ENCODE peak calls at places on chromosome X, in six cellular contexts. One of them, this sample, is unnamed.

GRCh38 chrX:54931107-54931506 is 10.5 kb downstream of the TRO start:
- DNase-seq in tibial artery: no peak
- DNase-seq in skeletal muscle cell: no peak
- DNase-seq in NCI-H446 treated with DMSO at 0.1 percent for 48 hours: no peak
- DNase-seq in neural crest cell: no peak
- DNase-seq in stimulated activated CD4-positive, alpha-beta T cell treated with anti-CD3 and anti-CD28 coated beads, Interleukin-15, amount 100 ng/mL, for 1 hour: no peak
- DNase-seq in this sample: no peak

GRCh38 chrX:20263474-20263873 is 3.2 kb downstream of the RPS6KA3 start:
- DNase-seq in tibial artery: no peak
- DNase-seq in skeletal muscle cell: no peak
- DNase-seq in NCI-H446 treated with DMSO at 0.1 percent for 48 hours: no peak
- DNase-seq in neural crest cell: no peak
- DNase-seq in stimulated activated CD4-positive, alpha-beta T cell treated with anti-CD3 and anti-CD28 coated beads, Interleukin-15, amount 100 ng/mL, for 1 hour: no peak
- DNase-seq in this sample: peak

GRCh38 chrX:132810964-132811712 is 147.3 kb downstream of the HS6ST2 start:
- DNase-seq in tibial artery: no peak
- DNase-seq in skeletal muscle cell: no peak
- DNase-seq in NCI-H446 treated with DMSO at 0.1 percent for 48 hours: no peak
- DNase-seq in neural crest cell: no peak
- DNase-seq in stimulated activated CD4-positive, alpha-beta T cell treated with anti-CD3 and anti-CD28 coated beads, Interleukin-15, amount 100 ng/mL, for 1 hour: no peak
- DNase-seq in this sample: no peak

GRCh38 chrX:47540754-47541538 is 20.1 kb upstream of the ARAF start:
- DNase-seq in tibial artery: peak
- DNase-seq in skeletal muscle cell: peak
- DNase-seq in NCI-H446 treated with DMSO at 0.1 percent for 48 hours: peak
- DNase-seq in neural crest cell: peak
- DNase-seq in stimulated activated CD4-positive, alpha-beta T cell treated with anti-CD3 and anti-CD28 coated beads, Interleukin-15, amount 100 ng/mL, for 1 hour: no peak
- DNase-seq in this sample: peak

GRCh38 chrX:39675619-39676018 is 422.1 kb downstream of the BCOR start:
- DNase-seq in tibial artery: peak
- DNase-seq in skeletal muscle cell: peak
- DNase-seq in NCI-H446 treated with DMSO at 0.1 percent for 48 hours: peak
- DNase-seq in neural crest cell: no peak
- DNase-seq in stimulated activated CD4-positive, alpha-beta T cell treated with anti-CD3 and anti-CD28 coated beads, Interleukin-15, amount 100 ng/mL, for 1 hour: no peak
- DNase-seq in this sample: peak

GRCh38 chrX:103734125-103734760 is 23.5 kb downstream of the TMEM31 start:
- DNase-seq in tibial artery: no peak
- DNase-seq in skeletal muscle cell: peak
- DNase-seq in NCI-H446 treated with DMSO at 0.1 percent for 48 hours: no peak
- DNase-seq in neural crest cell: no peak
- DNase-seq in stimulated activated CD4-positive, alpha-beta T cell treated with anti-CD3 and anti-CD28 coated beads, Interleukin-15, amount 100 ng/mL, for 1 hour: no peak
- DNase-seq in this sample: peak

GRCh38 chrX:25523574-25523973 is 507.8 kb upstream of the ARX start:
- DNase-seq in tibial artery: no peak
- DNase-seq in skeletal muscle cell: peak
- DNase-seq in NCI-H446 treated with DMSO at 0.1 percent for 48 hours: peak
- DNase-seq in neural crest cell: peak
- DNase-seq in stimulated activated CD4-positive, alpha-beta T cell treated with anti-CD3 and anti-CD28 coated beads, Interleukin-15, amount 100 ng/mL, for 1 hour: no peak
- DNase-seq in this sample: peak

GRCh38 chrX:143304518-143304917 is 212.8 kb downstream of the SPANXN3 start:
- DNase-seq in tibial artery: no peak
- DNase-seq in skeletal muscle cell: no peak
- DNase-seq in NCI-H446 treated with DMSO at 0.1 percent for 48 hours: no peak
- DNase-seq in neural crest cell: no peak
- DNase-seq in stimulated activated CD4-positive, alpha-beta T cell treated with anti-CD3 and anti-CD28 coated beads, Interleukin-15, amount 100 ng/mL, for 1 hour: no peak
- DNase-seq in this sample: no peak

GRCh38 chrX:154328646-154329045 is 33.1 kb downstream of the TKTL1 start:
- DNase-seq in tibial artery: no peak
- DNase-seq in skeletal muscle cell: no peak
- DNase-seq in NCI-H446 treated with DMSO at 0.1 percent for 48 hours: no peak
- DNase-seq in neural crest cell: no peak
- DNase-seq in stimulated activated CD4-positive, alpha-beta T cell treated with anti-CD3 and anti-CD28 coated beads, Interleukin-15, amount 100 ng/mL, for 1 hour: no peak
- DNase-seq in this sample: no peak

GRCh38 chrX:84248226-84248625 is 60.2 kb upstream of the RPS6KA6 start:
- DNase-seq in tibial artery: no peak
- DNase-seq in skeletal muscle cell: peak
- DNase-seq in NCI-H446 treated with DMSO at 0.1 percent for 48 hours: no peak
- DNase-seq in neural crest cell: no peak
- DNase-seq in stimulated activated CD4-positive, alpha-beta T cell treated with anti-CD3 and anti-CD28 coated beads, Interleukin-15, amount 100 ng/mL, for 1 hour: no peak
- DNase-seq in this sample: peak

GRCh38 chrX:111585337-111585736 is 73.9 kb downstream of the SERTM2 start:
- DNase-seq in tibial artery: no peak
- DNase-seq in skeletal muscle cell: no peak
- DNase-seq in NCI-H446 treated with DMSO at 0.1 percent for 48 hours: no peak
- DNase-seq in neural crest cell: no peak
- DNase-seq in stimulated activated CD4-positive, alpha-beta T cell treated with anti-CD3 and anti-CD28 coated beads, Interleukin-15, amount 100 ng/mL, for 1 hour: no peak
- DNase-seq in this sample: no peak

GRCh38 chrX:118666521-118666920 is 60.9 kb upstream of the IL13RA1 start:
- DNase-seq in tibial artery: no peak
- DNase-seq in skeletal muscle cell: no peak
- DNase-seq in NCI-H446 treated with DMSO at 0.1 percent for 48 hours: no peak
- DNase-seq in neural crest cell: no peak
- DNase-seq in stimulated activated CD4-positive, alpha-beta T cell treated with anti-CD3 and anti-CD28 coated beads, Interleukin-15, amount 100 ng/mL, for 1 hour: no peak
- DNase-seq in this sample: peak

GRCh38 chrX:11756354-11757318 is 1.4 kb upstream of the MSL3 start:
- DNase-seq in tibial artery: no peak
- DNase-seq in skeletal muscle cell: no peak
- DNase-seq in NCI-H446 treated with DMSO at 0.1 percent for 48 hours: no peak
- DNase-seq in neural crest cell: no peak
- DNase-seq in stimulated activated CD4-positive, alpha-beta T cell treated with anti-CD3 and anti-CD28 coated beads, Interleukin-15, amount 100 ng/mL, for 1 hour: no peak
- DNase-seq in this sample: peak

GRCh38 chrX:7334253-7334935 is 186.4 kb upstream of the PUDP start:
- DNase-seq in tibial artery: no peak
- DNase-seq in skeletal muscle cell: peak
- DNase-seq in NCI-H446 treated with DMSO at 0.1 percent for 48 hours: no peak
- DNase-seq in neural crest cell: no peak
- DNase-seq in stimulated activated CD4-positive, alpha-beta T cell treated with anti-CD3 and anti-CD28 coated beads, Interleukin-15, amount 100 ng/mL, for 1 hour: no peak
- DNase-seq in this sample: peak

GRCh38 chrX:39773923-39774803 is 323.6 kb downstream of the BCOR start:
- DNase-seq in tibial artery: no peak
- DNase-seq in skeletal muscle cell: no peak
- DNase-seq in NCI-H446 treated with DMSO at 0.1 percent for 48 hours: no peak
- DNase-seq in neural crest cell: no peak
- DNase-seq in stimulated activated CD4-positive, alpha-beta T cell treated with anti-CD3 and anti-CD28 coated beads, Interleukin-15, amount 100 ng/mL, for 1 hour: no peak
- DNase-seq in this sample: no peak

GRCh38 chrX:110310896-110311295 is 7.0 kb downstream of the AMMECR1 start:
- DNase-seq in tibial artery: no peak
- DNase-seq in skeletal muscle cell: no peak
- DNase-seq in NCI-H446 treated with DMSO at 0.1 percent for 48 hours: no peak
- DNase-seq in neural crest cell: no peak
- DNase-seq in stimulated activated CD4-positive, alpha-beta T cell treated with anti-CD3 and anti-CD28 coated beads, Interleukin-15, amount 100 ng/mL, for 1 hour: no peak
- DNase-seq in this sample: peak

GRCh38 chrX:102739642-102740041 is 19.1 kb downstream of the GPRASP3 start:
- DNase-seq in tibial artery: no peak
- DNase-seq in skeletal muscle cell: no peak
- DNase-seq in NCI-H446 treated with DMSO at 0.1 percent for 48 hours: no peak
- DNase-seq in neural crest cell: no peak
- DNase-seq in stimulated activated CD4-positive, alpha-beta T cell treated with anti-CD3 and anti-CD28 coated beads, Interleukin-15, amount 100 ng/mL, for 1 hour: no peak
- DNase-seq in this sample: no peak

GRCh38 chrX:131595120-131595519 is 51.2 kb downstream of the OR13H1 start:
- DNase-seq in tibial artery: no peak
- DNase-seq in skeletal muscle cell: peak
- DNase-seq in NCI-H446 treated with DMSO at 0.1 percent for 48 hours: no peak
- DNase-seq in neural crest cell: no peak
- DNase-seq in stimulated activated CD4-positive, alpha-beta T cell treated with anti-CD3 and anti-CD28 coated beads, Interleukin-15, amount 100 ng/mL, for 1 hour: no peak
- DNase-seq in this sample: peak

GRCh38 chrX:151984891-151985290 is 10.4 kb upstream of the GABRE start:
- DNase-seq in tibial artery: no peak
- DNase-seq in skeletal muscle cell: no peak
- DNase-seq in NCI-H446 treated with DMSO at 0.1 percent for 48 hours: no peak
- DNase-seq in neural crest cell: no peak
- DNase-seq in stimulated activated CD4-positive, alpha-beta T cell treated with anti-CD3 and anti-CD28 coated beads, Interleukin-15, amount 100 ng/mL, for 1 hour: no peak
- DNase-seq in this sample: no peak

GRCh38 chrX:45824471-45824870 is 623.8 kb upstream of the DIPK2B start:
- DNase-seq in tibial artery: peak
- DNase-seq in skeletal muscle cell: peak
- DNase-seq in NCI-H446 treated with DMSO at 0.1 percent for 48 hours: peak
- DNase-seq in neural crest cell: no peak
- DNase-seq in stimulated activated CD4-positive, alpha-beta T cell treated with anti-CD3 and anti-CD28 coated beads, Interleukin-15, amount 100 ng/mL, for 1 hour: peak
- DNase-seq in this sample: peak

GRCh38 chrX:76850851-76851250 is 423.3 kb downstream of the MAGEE1 start:
- DNase-seq in tibial artery: no peak
- DNase-seq in skeletal muscle cell: no peak
- DNase-seq in NCI-H446 treated with DMSO at 0.1 percent for 48 hours: no peak
- DNase-seq in neural crest cell: no peak
- DNase-seq in stimulated activated CD4-positive, alpha-beta T cell treated with anti-CD3 and anti-CD28 coated beads, Interleukin-15, amount 100 ng/mL, for 1 hour: no peak
- DNase-seq in this sample: no peak

GRCh38 chrX:2464677-2465166 is 36.1 kb downstream of the DHRSX start:
- DNase-seq in tibial artery: no peak
- DNase-seq in skeletal muscle cell: no peak
- DNase-seq in NCI-H446 treated with DMSO at 0.1 percent for 48 hours: no peak
- DNase-seq in neural crest cell: no peak
- DNase-seq in stimulated activated CD4-positive, alpha-beta T cell treated with anti-CD3 and anti-CD28 coated beads, Interleukin-15, amount 100 ng/mL, for 1 hour: no peak
- DNase-seq in this sample: no peak

GRCh38 chrX:130716822-130717405 is 186.1 kb downstream of the ENOX2 start:
- DNase-seq in tibial artery: no peak
- DNase-seq in skeletal muscle cell: no peak
- DNase-seq in NCI-H446 treated with DMSO at 0.1 percent for 48 hours: peak
- DNase-seq in neural crest cell: no peak
- DNase-seq in stimulated activated CD4-positive, alpha-beta T cell treated with anti-CD3 and anti-CD28 coated beads, Interleukin-15, amount 100 ng/mL, for 1 hour: no peak
- DNase-seq in this sample: no peak

GRCh38 chrX:129462707-129463106 is 60.6 kb downstream of the SMARCA1 start:
- DNase-seq in tibial artery: no peak
- DNase-seq in skeletal muscle cell: no peak
- DNase-seq in NCI-H446 treated with DMSO at 0.1 percent for 48 hours: no peak
- DNase-seq in neural crest cell: no peak
- DNase-seq in stimulated activated CD4-positive, alpha-beta T cell treated with anti-CD3 and anti-CD28 coated beads, Interleukin-15, amount 100 ng/mL, for 1 hour: no peak
- DNase-seq in this sample: no peak

GRCh38 chrX:75086731-75087195 is 69.3 kb downstream of the ABCB7 start:
- DNase-seq in tibial artery: no peak
- DNase-seq in skeletal muscle cell: peak
- DNase-seq in NCI-H446 treated with DMSO at 0.1 percent for 48 hours: no peak
- DNase-seq in neural crest cell: no peak
- DNase-seq in stimulated activated CD4-positive, alpha-beta T cell treated with anti-CD3 and anti-CD28 coated beads, Interleukin-15, amount 100 ng/mL, for 1 hour: no peak
- DNase-seq in this sample: peak

GRCh38 chrX:68708503-68709290 is 61.2 kb downstream of the STARD8 start:
- DNase-seq in tibial artery: no peak
- DNase-seq in skeletal muscle cell: no peak
- DNase-seq in NCI-H446 treated with DMSO at 0.1 percent for 48 hours: no peak
- DNase-seq in neural crest cell: no peak
- DNase-seq in stimulated activated CD4-positive, alpha-beta T cell treated with anti-CD3 and anti-CD28 coated beads, Interleukin-15, amount 100 ng/mL, for 1 hour: no peak
- DNase-seq in this sample: no peak

GRCh38 chrX:46404774-46405173 is 140.4 kb downstream of the ZNF674 start:
- DNase-seq in tibial artery: no peak
- DNase-seq in skeletal muscle cell: no peak
- DNase-seq in NCI-H446 treated with DMSO at 0.1 percent for 48 hours: no peak
- DNase-seq in neural crest cell: no peak
- DNase-seq in stimulated activated CD4-positive, alpha-beta T cell treated with anti-CD3 and anti-CD28 coated beads, Interleukin-15, amount 100 ng/mL, for 1 hour: no peak
- DNase-seq in this sample: no peak

GRCh38 chrX:9927638-9928037 is 39.5 kb upstream of the CLDN34 start:
- DNase-seq in tibial artery: no peak
- DNase-seq in skeletal muscle cell: no peak
- DNase-seq in NCI-H446 treated with DMSO at 0.1 percent for 48 hours: no peak
- DNase-seq in neural crest cell: no peak
- DNase-seq in stimulated activated CD4-positive, alpha-beta T cell treated with anti-CD3 and anti-CD28 coated beads, Interleukin-15, amount 100 ng/mL, for 1 hour: no peak
- DNase-seq in this sample: no peak

GRCh38 chrX:109629310-109629709 is 4.3 kb upstream of the KCNE5 start:
- DNase-seq in tibial artery: no peak
- DNase-seq in skeletal muscle cell: no peak
- DNase-seq in NCI-H446 treated with DMSO at 0.1 percent for 48 hours: peak
- DNase-seq in neural crest cell: no peak
- DNase-seq in stimulated activated CD4-positive, alpha-beta T cell treated with anti-CD3 and anti-CD28 coated beads, Interleukin-15, amount 100 ng/mL, for 1 hour: no peak
- DNase-seq in this sample: peak

GRCh38 chrX:28498658-28499057 is 88.6 kb upstream of the IL1RAPL1 start:
- DNase-seq in tibial artery: no peak
- DNase-seq in skeletal muscle cell: no peak
- DNase-seq in NCI-H446 treated with DMSO at 0.1 percent for 48 hours: no peak
- DNase-seq in neural crest cell: no peak
- DNase-seq in stimulated activated CD4-positive, alpha-beta T cell treated with anti-CD3 and anti-CD28 coated beads, Interleukin-15, amount 100 ng/mL, for 1 hour: no peak
- DNase-seq in this sample: no peak

GRCh38 chrX:133415276-133416105 is at the start of gene GPC4:
- DNase-seq in tibial artery: peak
- DNase-seq in skeletal muscle cell: peak
- DNase-seq in NCI-H446 treated with DMSO at 0.1 percent for 48 hours: no peak
- DNase-seq in neural crest cell: peak
- DNase-seq in stimulated activated CD4-positive, alpha-beta T cell treated with anti-CD3 and anti-CD28 coated beads, Interleukin-15, amount 100 ng/mL, for 1 hour: no peak
- DNase-seq in this sample: peak

GRCh38 chrX:149829751-149830191 is 48.0 kb downstream of the MAGEA9 start:
- DNase-seq in tibial artery: no peak
- DNase-seq in skeletal muscle cell: no peak
- DNase-seq in NCI-H446 treated with DMSO at 0.1 percent for 48 hours: no peak
- DNase-seq in neural crest cell: no peak
- DNase-seq in stimulated activated CD4-positive, alpha-beta T cell treated with anti-CD3 and anti-CD28 coated beads, Interleukin-15, amount 100 ng/mL, for 1 hour: no peak
- DNase-seq in this sample: peak

GRCh38 chrX:103360092-103360491 is 3.8 kb downstream of the TCEAL9 start:
- DNase-seq in tibial artery: no peak
- DNase-seq in skeletal muscle cell: no peak
- DNase-seq in NCI-H446 treated with DMSO at 0.1 percent for 48 hours: no peak
- DNase-seq in neural crest cell: no peak
- DNase-seq in stimulated activated CD4-positive, alpha-beta T cell treated with anti-CD3 and anti-CD28 coated beads, Interleukin-15, amount 100 ng/mL, for 1 hour: no peak
- DNase-seq in this sample: no peak

GRCh38 chrX:67334323-67334722 is 209.5 kb upstream of the AR start:
- DNase-seq in tibial artery: no peak
- DNase-seq in skeletal muscle cell: no peak
- DNase-seq in NCI-H446 treated with DMSO at 0.1 percent for 48 hours: no peak
- DNase-seq in neural crest cell: no peak
- DNase-seq in stimulated activated CD4-positive, alpha-beta T cell treated with anti-CD3 and anti-CD28 coated beads, Interleukin-15, amount 100 ng/mL, for 1 hour: no peak
- DNase-seq in this sample: no peak

GRCh38 chrX:136865270-136866168 is 15.0 kb downstream of the RBMX start:
- DNase-seq in tibial artery: no peak
- DNase-seq in skeletal muscle cell: no peak
- DNase-seq in NCI-H446 treated with DMSO at 0.1 percent for 48 hours: no peak
- DNase-seq in neural crest cell: no peak
- DNase-seq in stimulated activated CD4-positive, alpha-beta T cell treated with anti-CD3 and anti-CD28 coated beads, Interleukin-15, amount 100 ng/mL, for 1 hour: no peak
- DNase-seq in this sample: no peak

GRCh38 chrX:2691543-2692220 is 587 bp downstream of the CD99 start:
- DNase-seq in tibial artery: peak
- DNase-seq in skeletal muscle cell: no peak
- DNase-seq in NCI-H446 treated with DMSO at 0.1 percent for 48 hours: no peak
- DNase-seq in neural crest cell: peak
- DNase-seq in stimulated activated CD4-positive, alpha-beta T cell treated with anti-CD3 and anti-CD28 coated beads, Interleukin-15, amount 100 ng/mL, for 1 hour: peak
- DNase-seq in this sample: peak